ENCODE peak calls at places on chromosomes 13 and 19, in nine cellular contexts. E is body of pancreas, W is SK-N-SH, O is A673, I is ascending aorta, K is neural progenitor cell, Z is left ventricle myocardium inferior, A is mesendoderm, H is upper lobe of left lung. Y is an unnamed sample. For H3K36me3, the result is how much of the 10 kb centered on the place peaks cover.

GRCh38 chr19:2454962-2455409 is 1.8 kb downstream of the LMNB2 start:
- DNase-seq in E (no peak), W (no peak), O (no peak), I (no peak), K (no peak), Z (no peak), A (no peak), H (no peak), Y (no peak)

GRCh38 chr19:2636897-2637683 is 65.4 kb downstream of the GNG7 start:
- DNase-seq in E (peak), W (peak), O (peak), I (no peak), K (peak), Z (peak), A (peak), H (peak), Y (peak)

GRCh38 chr19:34482380-34483250 is 1.1 kb downstream of the WTIP start:
- DNase-seq in E (no peak), W (peak), O (peak), I (peak), K (peak), Z (no peak), A (peak), H (peak), Y (peak)

GRCh38 chr13:42337808-42338600 is 66.1 kb downstream of the AKAP11 start:
- DNase-seq in E (no peak), W (no peak), O (no peak), I (no peak), K (no peak), Z (no peak), A (no peak), H (no peak), Y (no peak)

GRCh38 chr19:17522988-17523872 is 11.8 kb downstream of the PGLS start:
- DNase-seq in E (peak), W (no peak), O (no peak), I (peak), K (no peak), Z (peak), A (no peak), H (peak), Y (no peak)

GRCh38 chr19:32343550-32344262 is 1.7 kb upstream of the ZNF507 start:
- DNase-seq in E (no peak), W (no peak), O (no peak), I (no peak), K (no peak), Z (no peak), A (peak), H (no peak), Y (no peak)

GRCh38 chr13:73776137-73776785 is 357.9 kb downstream of the KLF12 start:
- DNase-seq in E (no peak), W (no peak), O (no peak), I (no peak), K (no peak), Z (no peak), A (no peak), H (no peak), Y (no peak)

GRCh38 chr19:33280351-33280921 is 21.9 kb downstream of the CEBPA start:
- DNase-seq in E (no peak), W (no peak), O (no peak), I (no peak), K (no peak), Z (no peak), A (no peak), H (peak), Y (no peak)

GRCh38 chr19:15829277-15829770 is 13.9 kb upstream of the OR10H1 start:
- DNase-seq in E (no peak), W (no peak), O (no peak), I (no peak), K (no peak), Z (no peak), A (no peak), H (no peak), Y (no peak)

GRCh38 chr19:52190679-52191293 is 934 bp downstream of the PPP2R1A start:
- DNase-seq in E (peak), W (peak), O (peak), I (no peak), K (peak), Z (no peak), A (peak), H (peak), Y (peak)

GRCh38 chr13:24923305-24923640 is 159.3 kb downstream of the RNF17 start:
- DNase-seq in E (peak), W (peak), O (no peak), I (no peak), K (no peak), Z (no peak), A (no peak), H (no peak), Y (no peak)

GRCh38 chr13:67258482-67258881 is 28.3 kb upstream of the PCDH9 start:
- DNase-seq in E (no peak), W (no peak), O (no peak), I (no peak), K (peak), Z (no peak), A (peak), H (no peak), Y (no peak)

GRCh38 chr13:61685683-61686013 is 270.0 kb upstream of the PCDH20 start:
- DNase-seq in E (no peak), W (peak), O (peak), I (no peak), K (peak), Z (no peak), A (peak), H (no peak), Y (peak)

GRCh38 chr19:5321851-5322681 is 18.5 kb downstream of the PTPRS start:
- DNase-seq in E (no peak), W (peak), O (peak), I (no peak), K (peak), Z (no peak), A (no peak), H (peak), Y (no peak)

GRCh38 chr13:83297591-83298305 is 584.5 kb downstream of the SLITRK1 start:
- DNase-seq in E (no peak), W (no peak), O (no peak), I (no peak), K (no peak), Z (no peak), A (no peak), H (no peak), Y (no peak)

GRCh38 chr13:75135325-75135825 is 346.6 kb downstream of the TBC1D4 start:
- DNase-seq in E (no peak), W (no peak), O (peak), I (no peak), K (no peak), Z (no peak), A (peak), H (no peak), Y (no peak)

GRCh38 chr19:48271531-48272151 is 1.8 kb downstream of the ZNF114 start:
- DNase-seq in E (peak), W (peak), O (peak), I (peak), K (peak), Z (peak), A (peak), H (peak), Y (no peak)

GRCh38 chr19:6239401-6239844 is 40.4 kb downstream of the MLLT1 start:
- DNase-seq in E (no peak), W (peak), O (no peak), I (no peak), K (no peak), Z (peak), A (no peak), H (no peak), Y (no peak)

GRCh38 chr19:43562211-43562697 is 13.1 kb downstream of the XRCC1 start:
- DNase-seq in E (no peak), W (no peak), O (no peak), I (no peak), K (no peak), Z (no peak), A (no peak), H (no peak), Y (no peak)
- H3K27ac ChIP-seq in E (no peak), W (no peak), O (peak), I (peak), K (no peak), Z (peak), A (no peak), H (peak), Y (no peak)

GRCh38 chr19:27774337-27774736 is 1438.6 kb downstream of the UQCRFS1 start:
- DNase-seq in E (no peak), W (no peak), O (peak), I (no peak), K (no peak), Z (no peak), A (peak), H (no peak), Y (peak)

GRCh38 chr19:27774827-27775226 is 1438.1 kb downstream of the UQCRFS1 start:
- DNase-seq in E (no peak), W (no peak), O (peak), I (no peak), K (no peak), Z (no peak), A (peak), H (no peak), Y (peak)

GRCh38 chr19:27776020-27776419 is 1436.9 kb downstream of the UQCRFS1 start:
- DNase-seq in E (no peak), W (no peak), O (peak), I (no peak), K (no peak), Z (no peak), A (peak), H (no peak), Y (peak)

GRCh38 chr19:27776524-27776923 is 1436.4 kb downstream of the UQCRFS1 start:
- DNase-seq in E (no peak), W (no peak), O (no peak), I (no peak), K (no peak), Z (no peak), A (no peak), H (no peak), Y (peak)

GRCh38 chr19:27775395-27775794 is 1437.6 kb downstream of the UQCRFS1 start:
- DNase-seq in E (no peak), W (no peak), O (peak), I (no peak), K (no peak), Z (no peak), A (peak), H (no peak), Y (peak)
- H3K36me3 ChIP-seq in E (under half), W (under half), O (under half), I (under half), K (under half), Z (half or more), A (under half), H (under half), Y (half or more)

GRCh38 chr13:99657848-99658265 is 156.6 kb downstream of the TM9SF2 start:
- DNase-seq in E (peak), W (peak), O (peak), I (no peak), K (peak), Z (peak), A (peak), H (peak), Y (peak)

GRCh38 chr13:99660101-99660500 is 158.8 kb downstream of the TM9SF2 start:
- DNase-seq in E (no peak), W (no peak), O (no peak), I (no peak), K (peak), Z (no peak), A (no peak), H (no peak), Y (no peak)

GRCh38 chr13:99658266-99658991 is 157.2 kb downstream of the TM9SF2 start:
- DNase-seq in E (peak), W (peak), O (peak), I (peak), K (peak), Z (peak), A (peak), H (peak), Y (peak)

GRCh38 chr13:99656843-99657506 is 155.7 kb downstream of the TM9SF2 start:
- DNase-seq in E (no peak), W (no peak), O (peak), I (no peak), K (peak), Z (no peak), A (peak), H (no peak), Y (no peak)

DNA sequence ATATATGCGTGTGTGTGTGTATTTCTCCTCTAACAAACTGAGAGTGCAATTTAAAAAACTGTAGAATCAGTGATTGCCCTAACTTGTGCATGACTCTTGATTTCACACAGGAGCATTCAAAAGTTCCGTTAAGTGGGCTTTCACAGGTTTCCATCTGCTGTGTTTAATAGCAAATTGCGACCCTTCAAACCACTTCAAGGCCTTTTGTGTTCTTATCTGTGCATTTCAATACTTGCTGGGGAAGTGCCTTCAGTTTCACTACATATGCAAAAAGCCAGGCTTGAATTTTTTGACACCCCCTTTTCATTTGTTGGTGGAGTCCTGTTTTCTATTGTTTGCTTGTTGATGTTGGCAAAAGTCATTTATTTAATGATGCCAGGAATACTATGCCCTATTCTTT is 158.0 kb downstream of the TM9SF2 start:
- DNase-seq in E (no peak), W (no peak), O (no peak), I (no peak), K (peak), Z (no peak), A (peak), H (no peak), Y (no peak)
- H3K27ac ChIP-seq in E (no peak), W (no peak), O (peak), I (no peak), K (peak), Z (peak), A (no peak), H (no peak), Y (no peak)

DNA sequence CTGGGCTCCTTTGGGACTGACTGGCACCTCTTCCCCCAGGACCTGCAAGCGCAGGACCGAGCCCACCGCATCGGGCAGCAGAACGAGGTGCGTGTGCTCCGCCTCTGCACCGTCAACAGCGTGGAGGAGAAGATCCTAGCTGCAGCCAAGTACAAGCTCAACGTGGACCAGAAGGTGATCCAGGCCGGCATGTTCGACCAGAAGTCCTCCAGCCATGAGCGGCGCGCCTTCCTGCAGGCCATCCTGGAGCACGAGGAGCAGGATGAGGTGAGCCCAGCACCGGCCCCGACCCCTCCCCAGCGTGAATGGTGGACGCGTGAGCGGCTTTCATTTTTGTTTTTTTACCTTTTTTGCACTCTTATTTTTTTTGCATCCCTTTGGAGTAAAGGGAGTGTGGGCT is 56.0 kb upstream of the LDLR start:
- DNase-seq in E (no peak), W (no peak), O (no peak), I (no peak), K (no peak), Z (no peak), A (no peak), H (no peak), Y (no peak)
- H3K36me3 ChIP-seq in E (under half), W (under half), O (half or more), I (half or more), K (under half), Z (half or more), A (under half), H (half or more), Y (half or more)

DNA sequence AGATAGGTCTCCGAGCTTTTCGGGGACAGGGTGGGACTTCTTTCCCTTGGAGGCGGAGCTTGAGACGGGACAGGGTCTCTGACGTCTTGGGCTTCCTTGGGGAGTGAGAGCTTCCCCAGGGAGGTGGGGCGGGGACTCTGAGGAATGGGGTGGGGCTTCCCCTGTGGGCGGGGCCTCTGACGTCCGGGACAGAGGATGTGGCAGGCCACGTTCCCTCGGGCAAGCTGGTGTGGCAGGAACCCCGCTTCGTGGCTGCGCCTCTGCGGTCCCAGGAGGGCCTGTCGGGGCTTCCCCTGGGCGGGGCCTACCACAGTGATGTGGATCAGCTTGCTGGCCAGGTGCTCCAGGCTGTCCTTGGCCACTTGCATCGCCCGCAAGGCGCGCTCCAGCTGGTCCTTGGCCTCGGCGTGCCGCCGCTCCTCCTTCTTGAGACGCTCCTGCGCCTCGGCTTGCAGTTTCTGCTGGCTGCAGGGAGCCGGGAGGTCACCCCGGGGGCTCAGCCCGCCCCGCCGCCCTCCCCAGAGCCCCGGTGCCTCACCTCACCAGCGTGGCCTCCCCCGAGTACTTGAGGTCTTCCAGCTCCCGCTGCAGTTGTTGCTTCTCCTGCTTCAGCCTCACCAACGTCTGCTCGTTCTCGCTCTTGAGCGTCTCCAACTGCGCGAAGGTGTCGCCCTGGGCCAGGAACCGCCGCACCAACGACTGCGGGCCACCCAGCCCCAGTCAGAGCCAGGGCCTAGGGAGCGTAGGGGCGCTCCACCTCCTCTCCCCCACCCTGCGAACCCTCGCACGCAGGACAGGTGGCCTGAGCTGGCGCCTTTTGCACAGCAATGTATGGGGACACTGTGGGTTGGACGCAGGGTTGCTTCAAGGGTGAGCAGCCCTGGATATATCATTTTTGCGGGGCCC is 3.3 kb upstream of the RGL3 start:
- DNase-seq in E (peak), W (peak), O (peak), I (peak), K (peak), Z (peak), A (peak), H (peak), Y (peak)
- H3K27ac ChIP-seq in E (no peak), W (no peak), O (no peak), I (peak), K (no peak), Z (peak), A (no peak), H (peak), Y (no peak)